ENCODE peak calls at places on chromosomes 4 and X, in five cellular contexts. One of them, this sample, is unnamed.

GRCh38 chr4:156298230-156298629 is 344.6 kb upstream of the CTSO start:
- DNase-seq in HCT116: no peak
- DNase-seq in stomach: no peak
- DNase-seq in IMR-90: peak
- DNase-seq in HepG2: no peak
- DNase-seq in this sample: no peak

GRCh38 chr4:55524844-55525571 is 21.7 kb downstream of the CLOCK start:
- DNase-seq in HCT116: no peak
- DNase-seq in stomach: no peak
- DNase-seq in IMR-90: peak
- DNase-seq in HepG2: no peak
- DNase-seq in this sample: no peak

GRCh38 chr4:24249972-24250371 is 334.4 kb downstream of the DHX15 start:
- DNase-seq in HCT116: no peak
- DNase-seq in stomach: no peak
- DNase-seq in IMR-90: no peak
- DNase-seq in HepG2: no peak
- DNase-seq in this sample: no peak

GRCh38 chr4:170940043-170940724 is 850.4 kb upstream of the AADAT start:
- DNase-seq in HCT116: no peak
- DNase-seq in stomach: no peak
- DNase-seq in IMR-90: no peak
- DNase-seq in HepG2: no peak
- DNase-seq in this sample: no peak

GRCh38 chrX:51747671-51748070 is 4.4 kb downstream of the GSPT2 start:
- DNase-seq in HCT116: no peak
- DNase-seq in stomach: no peak
- DNase-seq in IMR-90: no peak
- DNase-seq in HepG2: no peak
- DNase-seq in this sample: no peak

GRCh38 chr4:94561249-94562024 is 109.7 kb downstream of the PDLIM5 start:
- DNase-seq in HCT116: no peak
- DNase-seq in stomach: no peak
- DNase-seq in IMR-90: peak
- DNase-seq in HepG2: no peak
- DNase-seq in this sample: no peak

GRCh38 chr4:154707877-154708276 is 35.9 kb upstream of the LRAT start:
- DNase-seq in HCT116: peak
- DNase-seq in stomach: no peak
- DNase-seq in IMR-90: no peak
- DNase-seq in HepG2: no peak
- DNase-seq in this sample: no peak

GRCh38 chr4:109209647-109210046 is 92.8 kb downstream of the COL25A1 start:
- DNase-seq in HCT116: no peak
- DNase-seq in stomach: no peak
- DNase-seq in IMR-90: no peak
- DNase-seq in HepG2: no peak
- DNase-seq in this sample: no peak

GRCh38 chr4:98468744-98469143 is 189.7 kb downstream of the TSPAN5 start:
- DNase-seq in HCT116: no peak
- DNase-seq in stomach: no peak
- DNase-seq in IMR-90: peak
- DNase-seq in HepG2: no peak
- DNase-seq in this sample: no peak

GRCh38 chrX:15336023-15336413 is 695 bp upstream of the PIGA start:
- DNase-seq in HCT116: no peak
- DNase-seq in stomach: no peak
- DNase-seq in IMR-90: peak
- DNase-seq in HepG2: no peak
- DNase-seq in this sample: no peak

GRCh38 chrX:38628587-38628986 is 67.2 kb downstream of the TSPAN7 start:
- DNase-seq in HCT116: no peak
- DNase-seq in stomach: no peak
- DNase-seq in IMR-90: no peak
- DNase-seq in HepG2: no peak
- DNase-seq in this sample: no peak

GRCh38 chr4:112889619-112890294 is 159.7 kb upstream of the ANK2 start:
- DNase-seq in HCT116: no peak
- DNase-seq in stomach: no peak
- DNase-seq in IMR-90: peak
- DNase-seq in HepG2: no peak
- DNase-seq in this sample: no peak

GRCh38 chrX:42123369-42123768 is 200.0 kb upstream of the CASK start:
- DNase-seq in HCT116: no peak
- DNase-seq in stomach: no peak
- DNase-seq in IMR-90: no peak
- DNase-seq in HepG2: no peak
- DNase-seq in this sample: no peak

GRCh38 chr4:98006814-98007412 is 136.4 kb downstream of the STPG2 start:
- DNase-seq in HCT116: no peak
- DNase-seq in stomach: no peak
- DNase-seq in IMR-90: no peak
- DNase-seq in HepG2: no peak
- DNase-seq in this sample: no peak

GRCh38 chr4:140140566-140140965 is 13.4 kb downstream of the MAML3 start:
- DNase-seq in HCT116: no peak
- DNase-seq in stomach: no peak
- DNase-seq in IMR-90: no peak
- DNase-seq in HepG2: no peak
- DNase-seq in this sample: no peak

GRCh38 chr4:188002751-188003150 is 7.2 kb downstream of the ZFP42 start:
- DNase-seq in HCT116: no peak
- DNase-seq in stomach: no peak
- DNase-seq in IMR-90: no peak
- DNase-seq in HepG2: no peak
- DNase-seq in this sample: no peak

GRCh38 chr4:94455081-94455480 is 3.3 kb downstream of the PDLIM5 start:
- DNase-seq in HCT116: no peak
- DNase-seq in stomach: peak
- DNase-seq in IMR-90: peak
- DNase-seq in HepG2: peak
- DNase-seq in this sample: peak

GRCh38 chr4:156977435-156978160 is 6.0 kb upstream of the PDGFC start:
- DNase-seq in HCT116: no peak
- DNase-seq in stomach: no peak
- DNase-seq in IMR-90: peak
- DNase-seq in HepG2: no peak
- DNase-seq in this sample: no peak

GRCh38 chrX:112738347-112739033 is 58.8 kb upstream of the LHFPL1 start:
- DNase-seq in HCT116: no peak
- DNase-seq in stomach: no peak
- DNase-seq in IMR-90: peak
- DNase-seq in HepG2: no peak
- DNase-seq in this sample: no peak

GRCh38 chrX:142076633-142077032 is 128.5 kb downstream of the MAGEC2 start:
- DNase-seq in HCT116: no peak
- DNase-seq in stomach: no peak
- DNase-seq in IMR-90: no peak
- DNase-seq in HepG2: no peak
- DNase-seq in this sample: no peak

GRCh38 chrX:45445745-45446412 is 245.2 kb upstream of the DIPK2B start:
- DNase-seq in HCT116: peak
- DNase-seq in stomach: no peak
- DNase-seq in IMR-90: peak
- DNase-seq in HepG2: no peak
- DNase-seq in this sample: no peak

GRCh38 chr4:128861856-128862518 is 52.5 kb downstream of the JADE1 start:
- DNase-seq in HCT116: no peak
- DNase-seq in stomach: no peak
- DNase-seq in IMR-90: no peak
- DNase-seq in HepG2: no peak
- DNase-seq in this sample: no peak

GRCh38 chr4:38667005-38667771 is 3.2 kb downstream of the KLF3 start:
- DNase-seq in HCT116: peak
- DNase-seq in stomach: peak
- DNase-seq in IMR-90: peak
- DNase-seq in HepG2: peak
- DNase-seq in this sample: peak

GRCh38 chrX:64093761-64094160 is 111.7 kb downstream of the AMER1 start:
- DNase-seq in HCT116: no peak
- DNase-seq in stomach: no peak
- DNase-seq in IMR-90: peak
- DNase-seq in HepG2: no peak
- DNase-seq in this sample: no peak

GRCh38 chr4:27040351-27040750 is 179.7 kb downstream of the STIM2 start:
- DNase-seq in HCT116: no peak
- DNase-seq in stomach: no peak
- DNase-seq in IMR-90: no peak
- DNase-seq in HepG2: no peak
- DNase-seq in this sample: no peak

GRCh38 chrX:118726887-118727685 is at the start of gene IL13RA1:
- DNase-seq in HCT116: peak
- DNase-seq in stomach: peak
- DNase-seq in IMR-90: peak
- DNase-seq in HepG2: peak
- DNase-seq in this sample: peak
- TF ChIP-seq POLR2A in HCT116: no peak
- TF ChIP-seq POLR2A in stomach: no peak
- TF ChIP-seq POLR2A in IMR-90: peak
- TF ChIP-seq POLR2A in HepG2: peak
- TF ChIP-seq POLR2A in this sample: no peak

DNA sequence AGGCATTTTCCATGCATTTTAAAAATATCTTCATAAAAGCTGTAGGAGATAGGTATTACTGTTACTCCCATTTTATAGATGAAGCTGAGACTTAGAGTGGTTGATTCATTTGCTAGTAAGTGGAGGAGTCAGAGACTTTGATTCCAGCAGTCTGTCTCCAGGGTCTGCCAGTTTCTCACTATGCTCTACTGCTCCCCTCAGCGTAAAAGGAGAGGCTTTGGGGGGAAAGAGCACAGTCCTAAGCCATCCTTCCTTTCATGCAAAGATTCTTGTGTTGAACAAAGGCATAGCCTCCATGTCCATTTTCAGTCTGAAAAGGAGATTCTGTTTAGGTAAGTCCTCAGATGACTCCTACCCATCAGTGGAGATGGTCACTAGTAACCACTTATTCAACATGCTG is 117.7 kb upstream of the TMEM150C start:
- DNase-seq in HCT116: no peak
- DNase-seq in stomach: no peak
- DNase-seq in IMR-90: no peak
- DNase-seq in HepG2: no peak
- DNase-seq in this sample: no peak
- TF ChIP-seq CTCF in HCT116: no peak
- TF ChIP-seq CTCF in stomach: no peak
- TF ChIP-seq CTCF in IMR-90: no peak
- TF ChIP-seq CTCF in HepG2: no peak
- TF ChIP-seq CTCF in this sample: no peak

GRCh38 chr4:123649644-123650356 is 253.2 kb downstream of the SPRY1 start:
- DNase-seq in HCT116: no peak
- DNase-seq in stomach: peak
- DNase-seq in IMR-90: peak
- DNase-seq in HepG2: peak
- DNase-seq in this sample: peak
- H3K4me3 ChIP-seq in HCT116: no peak
- H3K4me3 ChIP-seq in stomach: peak
- H3K4me3 ChIP-seq in IMR-90: no peak
- H3K4me3 ChIP-seq in HepG2: peak
- H3K4me3 ChIP-seq in this sample: no peak

GRCh38 chrX:78957768-78958130 is 12.6 kb downstream of the P2RY10 start:
- DNase-seq in HCT116: no peak
- DNase-seq in stomach: no peak
- DNase-seq in IMR-90: no peak
- DNase-seq in HepG2: no peak
- DNase-seq in this sample: no peak
- TF ChIP-seq POLR2A in HCT116: no peak
- TF ChIP-seq POLR2A in stomach: no peak
- TF ChIP-seq POLR2A in IMR-90: no peak
- TF ChIP-seq POLR2A in HepG2: no peak
- TF ChIP-seq POLR2A in this sample: no peak